ENCODE peak calls at places on chromosomes 1 and 21, in seven cellular contexts. L is IMR-90, C is GM12878, H is K562, S is HepG2, P is SK-N-SH, G is H1. D is an unnamed sample.

GRCh38 chr1:8733463-8733862 is 84.0 kb downstream of the RERE start:
- DNase-seq in C (no peak), G (no peak), S (no peak), L (no peak), P (no peak), H (no peak), D (no peak)

GRCh38 chr1:161082996-161083742 is 6.2 kb downstream of the NECTIN4 start:
- DNase-seq in C (no peak), S (peak; percentile 76), H (peak; percentile 74), L (peak; percentile 92), P (peak; percentile 60), G (no peak), D (peak; percentile 69)

GRCh38 chr1:78225153-78225552 is 179.4 kb downstream of the GIPC2 start:
- DNase-seq in H (no peak), S (no peak), G (no peak), L (peak; percentile 24), P (no peak), C (no peak), D (no peak)

GRCh38 chr1:175984057-175984812 is 222.9 kb downstream of the COP1 start:
- DNase-seq in C (no peak), S (no peak), G (no peak), P (no peak), H (no peak), L (no peak), D (no peak)

GRCh38 chr1:202154766-202155477 is 5.5 kb downstream of the PTPN7 start:
- DNase-seq in P (peak; percentile 62), L (peak; percentile 76), G (peak; percentile 77), S (peak; percentile 30), H (peak; percentile 60), C (no peak), D (peak; percentile 80)

GRCh38 chr1:167701510-167701909 is 20.3 kb upstream of the MPZL1 start:
- DNase-seq in S (no peak), P (no peak), C (no peak), G (no peak), H (no peak), L (no peak), D (no peak)

GRCh38 chr1:58539553-58539952 is 7.0 kb downstream of the OMA1 start:
- DNase-seq in H (no peak), S (no peak), C (no peak), G (no peak), L (peak; percentile 12), P (no peak), D (no peak)

GRCh38 chr1:30088594-30089556 is 634.5 kb downstream of the MATN1 start:
- DNase-seq in C (no peak), P (peak; percentile 81), G (no peak), H (peak; percentile 27), L (no peak), S (no peak), D (no peak)

GRCh38 chr1:35660581-35661473 is 19.5 kb upstream of the PSMB2 start:
- DNase-seq in C (no peak), P (no peak), G (no peak), L (peak; percentile 75), H (peak; percentile 37), S (no peak), D (no peak)

GRCh38 chr1:158998781-158999161 is 10.9 kb upstream of the IFI16 start:
- DNase-seq in H (peak; percentile 49), S (peak; percentile 40), P (peak; percentile 33), G (no peak), L (peak; percentile 61), C (peak; percentile 50), D (peak; percentile 31)

GRCh38 chr1:5891736-5892135 is 100.5 kb downstream of the NPHP4 start:
- DNase-seq in P (no peak), L (peak; percentile 25), G (no peak), S (no peak), H (no peak), C (no peak), D (no peak)

GRCh38 chr1:21383785-21384401 is 56.0 kb upstream of the NBPF3 start:
- DNase-seq in S (no peak), C (peak; percentile 73), L (no peak), H (no peak), P (no peak), G (no peak), D (no peak)

GRCh38 chr1:205020466-205020865 is 22.5 kb upstream of the CNTN2 start:
- DNase-seq in S (no peak), H (no peak), C (no peak), G (no peak), P (no peak), L (no peak), D (no peak)

GRCh38 chr1:23719162-23719820 is 24.0 kb upstream of the ELOA start:
- DNase-seq in C (no peak), S (no peak), L (peak; percentile 85), H (no peak), G (no peak), P (no peak), D (no peak)

GRCh38 chr1:22665752-22666151 is 12.7 kb downstream of the C1QB start:
- DNase-seq in C (no peak), P (peak; percentile 77), S (no peak), L (peak; percentile 43), G (peak; percentile 79), H (peak; percentile 65), D (peak; percentile 55)

GRCh38 chr21:46092026-46092764 is 5.7 kb upstream of the COL6A2 start:
- DNase-seq in P (no peak), L (peak; percentile 99), G (no peak), S (no peak), C (no peak), H (no peak), D (no peak)

GRCh38 chr1:19436716-19437476 is 48.4 kb downstream of the CAPZB start:
- DNase-seq in H (no peak), G (no peak), C (no peak), P (no peak), S (peak; percentile 95), L (no peak), D (no peak)

GRCh38 chr1:47104816-47105215 is 32.4 kb upstream of the CYP4A22 start:
- DNase-seq in S (no peak), L (no peak), G (no peak), C (no peak), H (no peak), P (no peak), D (no peak)

GRCh38 chr1:54516249-54516920 is 31.6 kb upstream of the ACOT11 start:
- DNase-seq in C (no peak), L (peak; percentile 8), P (no peak), S (peak; percentile 20), H (no peak), G (no peak), D (no peak)

GRCh38 chr1:116232989-116233514 is 121.9 kb downstream of the MAB21L3 start:
- DNase-seq in L (no peak), S (no peak), G (no peak), H (no peak), C (peak; percentile 9), P (no peak), D (no peak)

GRCh38 chr1:94799201-94799600 is 21.0 kb upstream of the SLC44A3 start:
- DNase-seq in P (no peak), S (peak; percentile 68), C (no peak), L (peak; percentile 52), H (no peak), G (no peak), D (no peak)

GRCh38 chr21:42309753-42310213 is 5.4 kb downstream of the TFF3 start:
- DNase-seq in C (no peak), L (peak; percentile 5), P (peak; percentile 87), G (peak; percentile 96), H (peak; percentile 87), S (no peak), D (peak; percentile 33)
- TF ChIP-seq RFX5 in C (no peak), L (no peak), P (no peak), G (no peak), H (no peak), S (no peak), D (no peak)

DNA sequence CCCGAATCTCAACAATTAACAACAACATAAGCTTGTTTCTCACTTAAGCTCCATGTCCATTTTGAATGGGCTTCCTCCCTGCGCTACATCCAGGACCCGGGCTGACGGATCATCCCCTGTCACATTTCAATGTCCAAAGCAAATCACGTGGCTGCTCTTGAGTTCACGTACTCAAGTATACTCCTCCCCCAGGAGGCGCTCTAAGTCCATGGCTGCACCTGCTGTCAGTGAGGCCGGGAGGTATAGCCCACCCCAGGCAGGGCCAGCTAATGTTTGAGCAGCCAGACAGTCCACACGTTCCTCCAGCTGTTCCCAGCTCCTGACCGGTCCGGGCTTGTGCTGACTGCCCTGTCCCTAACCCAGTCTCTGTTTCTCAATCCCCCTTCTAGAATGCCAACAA is 220.8 kb downstream of the SLC35F3 start:
- DNase-seq in S (peak; percentile 59), P (peak; percentile 24), G (peak; percentile 82), H (peak; percentile 45), C (no peak), L (peak; percentile 44), D (peak; percentile 72)
- TF ChIP-seq RFX5 in S (no peak), P (no peak), G (no peak), H (no peak), C (no peak), L (no peak), D (no peak)

DNA sequence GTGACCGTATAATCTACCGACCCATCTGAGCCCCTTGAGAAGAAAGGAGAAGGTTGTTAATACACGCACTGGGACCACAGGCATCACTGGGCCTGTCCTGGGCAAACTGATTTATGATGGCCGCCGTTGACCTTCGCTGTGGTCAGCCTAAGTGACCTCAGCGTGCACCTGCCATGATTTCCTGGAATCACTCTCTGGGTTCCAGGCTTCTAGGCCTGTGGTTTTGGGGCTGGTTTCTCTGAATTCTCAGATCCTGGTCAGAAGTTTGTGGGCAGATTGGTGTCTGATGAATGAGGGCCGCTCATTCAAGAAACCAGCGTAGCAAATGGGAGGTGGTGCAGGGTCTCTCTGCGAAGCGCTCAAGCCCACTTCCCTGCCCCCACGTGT is 64.0 kb downstream of the SIK1 start:
- DNase-seq in C (no peak), H (no peak), P (no peak), G (no peak), S (no peak), L (no peak), D (no peak)
- TF ChIP-seq RFX5 in C (no peak), H (no peak), P (no peak), G (no peak), S (no peak), L (no peak), D (no peak)

DNA sequence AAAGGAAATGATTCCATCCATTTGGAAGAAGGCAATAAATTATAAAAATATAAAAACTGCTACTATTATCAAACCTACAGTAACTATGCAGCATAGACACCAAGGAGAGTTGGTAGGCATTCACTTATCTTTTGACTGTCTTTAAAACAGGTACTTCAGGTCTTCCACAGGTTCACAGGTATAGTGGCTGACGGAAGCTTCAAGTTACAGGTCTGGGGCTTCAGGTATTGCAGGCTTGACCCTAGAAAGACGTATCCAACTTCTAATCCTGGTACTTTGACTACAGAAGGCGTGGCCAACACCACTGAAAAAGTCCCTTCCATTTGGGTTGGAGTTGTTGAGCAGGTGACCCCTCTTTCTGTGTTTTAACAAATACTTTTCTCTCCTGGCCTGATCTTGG is 35.6 kb downstream of the YY1AP1 start:
- DNase-seq in S (no peak), L (no peak), C (no peak), G (no peak), P (no peak), H (no peak), D (no peak)
- TF ChIP-seq RFX5 in S (no peak), L (no peak), C (no peak), G (no peak), P (no peak), H (no peak), D (no peak)

D was measured in A549.